ENCODE peak calls at places on chromosomes 16 and 17, in four cellular contexts. One of them, this sample, is unnamed.

GRCh38 chr16:61214780-61215179 is 821.5 kb downstream of the CDH8 start:
- DNase-seq in K562: no peak
- DNase-seq in GM12878: no peak
- DNase-seq in SK-N-SH: no peak
- DNase-seq in this sample: no peak

GRCh38 chr16:83002351-83003334 is 375.9 kb downstream of the CDH13 start:
- DNase-seq in K562: no peak
- DNase-seq in GM12878: no peak
- DNase-seq in SK-N-SH: no peak
- DNase-seq in this sample: no peak

GRCh38 chr17:48025904-48026502 is 11.6 kb downstream of the COPZ2 start:
- DNase-seq in K562: no peak
- DNase-seq in GM12878: no peak
- DNase-seq in SK-N-SH: no peak
- DNase-seq in this sample: no peak

GRCh38 chr16:83769397-83770008 is 38.3 kb upstream of the HSBP1 start:
- DNase-seq in K562: no peak
- DNase-seq in GM12878: no peak
- DNase-seq in SK-N-SH: no peak
- DNase-seq in this sample: no peak

GRCh38 chr17:63039342-63039741 is 73.3 kb downstream of the TANC2 start:
- DNase-seq in K562: no peak
- DNase-seq in GM12878: no peak
- DNase-seq in SK-N-SH: no peak
- DNase-seq in this sample: no peak

GRCh38 chr17:58339775-58340622 is 11.4 kb upstream of the TSPOAP1 start:
- DNase-seq in K562: no peak
- DNase-seq in GM12878: no peak
- DNase-seq in SK-N-SH: peak
- DNase-seq in this sample: peak

GRCh38 chr16:46673320-46674013 is 15.5 kb downstream of the VPS35 start:
- DNase-seq in K562: peak
- DNase-seq in GM12878: peak
- DNase-seq in SK-N-SH: peak
- DNase-seq in this sample: no peak

GRCh38 chr16:59880626-59881025 is 1146.5 kb upstream of the GOT2 start:
- DNase-seq in K562: no peak
- DNase-seq in GM12878: no peak
- DNase-seq in SK-N-SH: no peak
- DNase-seq in this sample: no peak

GRCh38 chr17:79005063-79005861 is 4.3 kb downstream of the CANT1 start:
- DNase-seq in K562: no peak
- DNase-seq in GM12878: no peak
- DNase-seq in SK-N-SH: no peak
- DNase-seq in this sample: no peak

GRCh38 chr17:46818319-46818928 is at the start of gene WNT3:
- DNase-seq in K562: peak
- DNase-seq in GM12878: no peak
- DNase-seq in SK-N-SH: peak
- DNase-seq in this sample: no peak

GRCh38 chr17:2435181-2435741 is 34.4 kb upstream of the MNT start:
- DNase-seq in K562: no peak
- DNase-seq in GM12878: no peak
- DNase-seq in SK-N-SH: peak
- DNase-seq in this sample: no peak

GRCh38 chr17:83055911-83056582 is 23.4 kb upstream of the METRNL start:
- DNase-seq in K562: no peak
- DNase-seq in GM12878: no peak
- DNase-seq in SK-N-SH: no peak
- DNase-seq in this sample: no peak

GRCh38 chr16:88284626-88285513 is 97.9 kb upstream of the ZNF469 start:
- DNase-seq in K562: no peak
- DNase-seq in GM12878: no peak
- DNase-seq in SK-N-SH: no peak
- DNase-seq in this sample: no peak

GRCh38 chr17:49498037-49498615 is 3.0 kb downstream of the NGFR start:
- DNase-seq in K562: no peak
- DNase-seq in GM12878: no peak
- DNase-seq in SK-N-SH: peak
- DNase-seq in this sample: no peak

GRCh38 chr16:2090819-2091721 is 43.3 kb downstream of the TSC2 start:
- DNase-seq in K562: peak
- DNase-seq in GM12878: no peak
- DNase-seq in SK-N-SH: peak
- DNase-seq in this sample: no peak

GRCh38 chr17:59837362-59838195 is 55.2 kb downstream of the TUBD1 start:
- DNase-seq in K562: peak
- DNase-seq in GM12878: peak
- DNase-seq in SK-N-SH: no peak
- DNase-seq in this sample: peak

GRCh38 chr17:8941520-8941919 is 24.0 kb downstream of the PIK3R5 start:
- DNase-seq in K562: no peak
- DNase-seq in GM12878: no peak
- DNase-seq in SK-N-SH: no peak
- DNase-seq in this sample: no peak

GRCh38 chr17:78127888-78128615 is 503 bp downstream of the TMC6 start:
- DNase-seq in K562: peak
- DNase-seq in GM12878: no peak
- DNase-seq in SK-N-SH: peak
- DNase-seq in this sample: peak

GRCh38 chr17:75400326-75400939 is 5.0 kb downstream of the GRB2 start:
- DNase-seq in K562: no peak
- DNase-seq in GM12878: no peak
- DNase-seq in SK-N-SH: no peak
- DNase-seq in this sample: no peak

GRCh38 chr17:48597775-48598631 is 4.4 kb upstream of the HOXB5 start:
- DNase-seq in K562: no peak
- DNase-seq in GM12878: no peak
- DNase-seq in SK-N-SH: no peak
- DNase-seq in this sample: no peak

GRCh38 chr17:42194133-42194899 is at the start of gene GHDC:
- DNase-seq in K562: peak
- DNase-seq in GM12878: peak
- DNase-seq in SK-N-SH: peak
- DNase-seq in this sample: peak

GRCh38 chr16:57167951-57168350 is 17.9 kb downstream of the PSME3IP1 start:
- DNase-seq in K562: peak
- DNase-seq in GM12878: no peak
- DNase-seq in SK-N-SH: peak
- DNase-seq in this sample: peak

GRCh38 chr16:57167537-57167936 is 18.3 kb downstream of the PSME3IP1 start:
- DNase-seq in K562: no peak
- DNase-seq in GM12878: no peak
- DNase-seq in SK-N-SH: no peak
- DNase-seq in this sample: no peak

GRCh38 chr16:57166951-57167350 is 18.9 kb downstream of the PSME3IP1 start:
- DNase-seq in K562: no peak
- DNase-seq in GM12878: no peak
- DNase-seq in SK-N-SH: no peak
- DNase-seq in this sample: no peak

GRCh38 chr16:57165483-57165882 is 20.4 kb downstream of the PSME3IP1 start:
- DNase-seq in K562: no peak
- DNase-seq in GM12878: no peak
- DNase-seq in SK-N-SH: no peak
- DNase-seq in this sample: no peak

GRCh38 chr16:57165923-57166322 is 19.9 kb downstream of the PSME3IP1 start:
- DNase-seq in K562: no peak
- DNase-seq in GM12878: no peak
- DNase-seq in SK-N-SH: no peak
- DNase-seq in this sample: no peak
- TF ChIP-seq GABPA in K562: no peak
- TF ChIP-seq GABPA in GM12878: no peak
- TF ChIP-seq GABPA in SK-N-SH: no peak
- TF ChIP-seq GABPA in this sample: no peak

GRCh38 chr16:79600636-79601091 is at the start of gene MAF:
- DNase-seq in K562: peak
- DNase-seq in GM12878: no peak
- DNase-seq in SK-N-SH: peak
- DNase-seq in this sample: no peak
- TF ChIP-seq POLR2AphosphoS5 in K562: no peak
- TF ChIP-seq POLR2AphosphoS5 in GM12878: no peak
- TF ChIP-seq POLR2AphosphoS5 in SK-N-SH: no peak
- TF ChIP-seq POLR2AphosphoS5 in this sample: no peak

DNA sequence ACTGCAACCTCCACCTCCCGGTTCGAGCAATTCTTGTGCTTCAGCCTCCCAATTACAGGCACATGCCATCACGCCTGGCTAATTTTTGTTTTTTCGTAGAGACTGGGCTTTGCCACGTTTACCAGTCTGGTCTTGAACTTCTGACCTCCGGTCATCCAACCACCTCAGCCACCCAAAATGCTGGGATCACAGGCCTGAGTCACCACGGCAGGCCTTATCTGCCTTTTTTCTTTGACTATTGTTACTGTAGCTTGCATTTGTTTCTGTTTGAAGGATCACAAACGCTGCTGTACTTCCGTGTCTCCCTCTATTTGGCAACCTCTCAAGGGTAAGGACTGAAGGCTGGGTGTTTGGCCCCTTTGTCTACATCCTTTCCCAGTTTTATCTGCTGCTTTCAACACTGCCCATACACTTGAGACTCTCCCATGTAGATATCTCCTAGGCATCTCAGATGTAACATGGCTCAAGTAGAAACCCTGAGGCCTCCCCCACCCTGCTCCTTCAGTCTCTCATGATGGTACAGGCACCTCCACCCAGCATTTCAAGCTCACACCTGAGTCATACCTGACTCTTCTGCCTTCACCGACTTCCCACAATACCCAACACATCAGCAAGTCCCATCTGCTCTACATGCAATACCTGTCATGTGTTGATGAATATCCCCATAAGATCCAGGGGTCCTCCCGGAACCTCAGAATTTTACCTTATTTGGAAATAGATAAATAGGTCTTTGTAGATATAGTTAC is 219.0 kb downstream of the CPPED1 start:
- DNase-seq in K562: no peak
- DNase-seq in GM12878: no peak
- DNase-seq in SK-N-SH: no peak
- DNase-seq in this sample: no peak
- TF ChIP-seq GABPA in K562: no peak
- TF ChIP-seq GABPA in GM12878: no peak
- TF ChIP-seq GABPA in SK-N-SH: no peak
- TF ChIP-seq GABPA in this sample: no peak

GRCh38 chr17:1099242-1099641 is 80.5 kb downstream of the ABR start:
- DNase-seq in K562: no peak
- DNase-seq in GM12878: no peak
- DNase-seq in SK-N-SH: no peak
- DNase-seq in this sample: no peak

GRCh38 chr17:1091885-1092284 is 87.9 kb downstream of the ABR start:
- DNase-seq in K562: no peak
- DNase-seq in GM12878: no peak
- DNase-seq in SK-N-SH: no peak
- DNase-seq in this sample: no peak

GRCh38 chr17:1095853-1096675 is 83.7 kb downstream of the ABR start:
- DNase-seq in K562: no peak
- DNase-seq in GM12878: no peak
- DNase-seq in SK-N-SH: no peak
- DNase-seq in this sample: no peak

GRCh38 chr17:1094591-1094990 is 85.2 kb downstream of the ABR start:
- DNase-seq in K562: no peak
- DNase-seq in GM12878: no peak
- DNase-seq in SK-N-SH: no peak
- DNase-seq in this sample: no peak

GRCh38 chr17:1095093-1095852 is 84.5 kb downstream of the ABR start:
- DNase-seq in K562: no peak
- DNase-seq in GM12878: no peak
- DNase-seq in SK-N-SH: no peak
- DNase-seq in this sample: peak
- TF ChIP-seq POLR2AphosphoS5 in K562: no peak
- TF ChIP-seq POLR2AphosphoS5 in GM12878: no peak
- TF ChIP-seq POLR2AphosphoS5 in SK-N-SH: no peak
- TF ChIP-seq POLR2AphosphoS5 in this sample: no peak

DNA sequence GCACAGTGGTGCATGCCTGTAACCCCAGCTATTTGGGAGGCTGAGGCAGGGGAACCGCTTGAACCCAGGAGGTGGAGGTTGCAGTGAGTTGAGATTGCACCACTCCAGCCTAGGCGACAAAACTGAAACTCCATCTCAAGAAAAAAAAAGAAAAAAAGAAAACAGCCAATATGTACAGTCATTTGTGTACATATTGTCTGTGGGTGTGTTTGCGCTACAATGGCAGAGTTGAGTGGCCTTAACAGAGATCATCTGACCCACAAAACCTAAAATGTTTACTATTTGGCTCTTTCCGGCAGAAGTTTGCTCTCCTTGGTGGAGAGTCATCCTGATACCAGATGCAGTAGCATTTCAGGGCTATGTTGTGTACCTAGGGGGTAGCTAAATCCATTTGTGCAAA is 57.9 kb downstream of the ARSG start:
- DNase-seq in K562: no peak
- DNase-seq in GM12878: peak
- DNase-seq in SK-N-SH: no peak
- DNase-seq in this sample: no peak
- TF ChIP-seq GABPA in K562: no peak
- TF ChIP-seq GABPA in GM12878: no peak
- TF ChIP-seq GABPA in SK-N-SH: no peak
- TF ChIP-seq GABPA in this sample: no peak